ENCODE peak calls at places on chromosome 1, in ten cellular contexts. One of them, this sample, is unnamed.

GRCh38 chr1:175735144-175735543 is 8.3 kb downstream of the TNR start:
- DNase-seq in adrenal gland: no peak
- DNase-seq in AG09309: no peak
- DNase-seq in AG09319: no peak
- DNase-seq in omental fat pad: no peak
- DNase-seq in PC-9: no peak
- DNase-seq in cardiac muscle cell: no peak
- DNase-seq in HFFc6: no peak
- DNase-seq in RWPE1: no peak
- DNase-seq in foreskin fibroblast: no peak
- DNase-seq in this sample: no peak

GRCh38 chr1:220895412-220895946 is 16.2 kb downstream of the HLX start:
- DNase-seq in foreskin fibroblast: no peak
- DNase-seq in RWPE1: no peak
- DNase-seq in omental fat pad: no peak
- DNase-seq in adrenal gland: no peak
- DNase-seq in PC-9: no peak
- DNase-seq in HFFc6: no peak
- DNase-seq in AG09309: no peak
- DNase-seq in AG09319: no peak
- DNase-seq in cardiac muscle cell: no peak
- DNase-seq in this sample: no peak

GRCh38 chr1:221263831-221264767 is 384.9 kb downstream of the HLX start:
- DNase-seq in adrenal gland: peak; percentile 84
- DNase-seq in AG09309: peak; percentile 79
- DNase-seq in HFFc6: peak; percentile 93
- DNase-seq in foreskin fibroblast: peak; percentile 84
- DNase-seq in cardiac muscle cell: peak; percentile 69
- DNase-seq in omental fat pad: no peak
- DNase-seq in RWPE1: peak; percentile 25
- DNase-seq in PC-9: peak; percentile 36
- DNase-seq in AG09319: peak; percentile 80
- DNase-seq in this sample: no peak

GRCh38 chr1:23651069-23651808 is 40.4 kb upstream of the RPL11 start:
- DNase-seq in AG09319: no peak
- DNase-seq in AG09309: no peak
- DNase-seq in adrenal gland: peak; percentile 94
- DNase-seq in RWPE1: peak; percentile 80
- DNase-seq in omental fat pad: no peak
- DNase-seq in cardiac muscle cell: no peak
- DNase-seq in PC-9: no peak
- DNase-seq in foreskin fibroblast: no peak
- DNase-seq in HFFc6: peak; percentile 57
- DNase-seq in this sample: no peak

GRCh38 chr1:26618561-26618960 is 77.3 kb upstream of the ARID1A start:
- DNase-seq in foreskin fibroblast: no peak
- DNase-seq in AG09309: no peak
- DNase-seq in RWPE1: no peak
- DNase-seq in adrenal gland: no peak
- DNase-seq in HFFc6: no peak
- DNase-seq in cardiac muscle cell: no peak
- DNase-seq in PC-9: no peak
- DNase-seq in AG09319: no peak
- DNase-seq in omental fat pad: no peak
- DNase-seq in this sample: no peak

GRCh38 chr1:30449428-30450147 is 273.8 kb downstream of the MATN1 start:
- DNase-seq in RWPE1: no peak
- DNase-seq in PC-9: no peak
- DNase-seq in foreskin fibroblast: no peak
- DNase-seq in AG09309: no peak
- DNase-seq in AG09319: no peak
- DNase-seq in cardiac muscle cell: no peak
- DNase-seq in adrenal gland: peak; percentile 15
- DNase-seq in omental fat pad: no peak
- DNase-seq in HFFc6: no peak
- DNase-seq in this sample: peak; percentile 13

GRCh38 chr1:204623894-204624361 is 61.6 kb downstream of the LRRN2 start:
- DNase-seq in foreskin fibroblast: no peak
- DNase-seq in omental fat pad: no peak
- DNase-seq in adrenal gland: peak; percentile 58
- DNase-seq in HFFc6: no peak
- DNase-seq in cardiac muscle cell: peak; percentile 32
- DNase-seq in PC-9: no peak
- DNase-seq in AG09309: no peak
- DNase-seq in RWPE1: no peak
- DNase-seq in AG09319: no peak
- DNase-seq in this sample: no peak

GRCh38 chr1:222251813-222252212 is 296.1 kb downstream of the HHIPL2 start:
- DNase-seq in PC-9: no peak
- DNase-seq in adrenal gland: no peak
- DNase-seq in AG09309: no peak
- DNase-seq in AG09319: no peak
- DNase-seq in HFFc6: no peak
- DNase-seq in RWPE1: no peak
- DNase-seq in cardiac muscle cell: no peak
- DNase-seq in omental fat pad: no peak
- DNase-seq in foreskin fibroblast: no peak
- DNase-seq in this sample: no peak

GRCh38 chr1:200323856-200324400 is 85.9 kb downstream of the ZNF281 start:
- DNase-seq in RWPE1: peak; percentile 34
- DNase-seq in PC-9: no peak
- DNase-seq in HFFc6: peak; percentile 48
- DNase-seq in foreskin fibroblast: peak; percentile 76
- DNase-seq in omental fat pad: no peak
- DNase-seq in cardiac muscle cell: no peak
- DNase-seq in adrenal gland: no peak
- DNase-seq in AG09309: peak; percentile 50
- DNase-seq in AG09319: no peak
- DNase-seq in this sample: no peak

GRCh38 chr1:151828931-151829330 is 2.7 kb downstream of the RORC start:
- DNase-seq in AG09319: no peak
- DNase-seq in omental fat pad: no peak
- DNase-seq in adrenal gland: peak; percentile 90
- DNase-seq in PC-9: no peak
- DNase-seq in cardiac muscle cell: peak; percentile 71
- DNase-seq in RWPE1: peak; percentile 49
- DNase-seq in foreskin fibroblast: no peak
- DNase-seq in AG09309: no peak
- DNase-seq in HFFc6: no peak
- DNase-seq in this sample: peak; percentile 55

GRCh38 chr1:165168466-165168865 is 188.0 kb downstream of the LMX1A start:
- DNase-seq in cardiac muscle cell: no peak
- DNase-seq in HFFc6: no peak
- DNase-seq in foreskin fibroblast: no peak
- DNase-seq in AG09309: no peak
- DNase-seq in RWPE1: no peak
- DNase-seq in adrenal gland: no peak
- DNase-seq in omental fat pad: no peak
- DNase-seq in AG09319: no peak
- DNase-seq in PC-9: no peak
- DNase-seq in this sample: no peak

GRCh38 chr1:35454616-35455015 is 102.6 kb downstream of the KIAA0319L start:
- DNase-seq in omental fat pad: no peak
- DNase-seq in foreskin fibroblast: peak; percentile 78
- DNase-seq in cardiac muscle cell: no peak
- DNase-seq in RWPE1: no peak
- DNase-seq in adrenal gland: no peak
- DNase-seq in PC-9: peak; percentile 40
- DNase-seq in HFFc6: peak; percentile 62
- DNase-seq in AG09309: peak; percentile 75
- DNase-seq in AG09319: peak; percentile 44
- DNase-seq in this sample: no peak

GRCh38 chr1:224774378-224774777 is 155.1 kb upstream of the DNAH14 start:
- DNase-seq in RWPE1: no peak
- DNase-seq in AG09319: no peak
- DNase-seq in HFFc6: no peak
- DNase-seq in foreskin fibroblast: no peak
- DNase-seq in adrenal gland: no peak
- DNase-seq in AG09309: no peak
- DNase-seq in omental fat pad: no peak
- DNase-seq in PC-9: no peak
- DNase-seq in cardiac muscle cell: no peak
- DNase-seq in this sample: no peak
- TF ChIP-seq CTCF in RWPE1: no peak
- TF ChIP-seq CTCF in AG09319: no peak
- TF ChIP-seq CTCF in HFFc6: peak; percentile 48
- TF ChIP-seq CTCF in foreskin fibroblast: peak; percentile 4
- TF ChIP-seq CTCF in adrenal gland: no peak
- TF ChIP-seq CTCF in AG09309: no peak
- TF ChIP-seq CTCF in omental fat pad: no peak
- TF ChIP-seq CTCF in PC-9: peak; percentile 24
- TF ChIP-seq CTCF in cardiac muscle cell: peak; percentile 10
- TF ChIP-seq CTCF in this sample: no peak

GRCh38 chr1:218546314-218546713 is 201.2 kb downstream of the TGFB2 start:
- DNase-seq in adrenal gland: no peak
- DNase-seq in AG09309: no peak
- DNase-seq in foreskin fibroblast: no peak
- DNase-seq in AG09319: no peak
- DNase-seq in PC-9: no peak
- DNase-seq in RWPE1: no peak
- DNase-seq in HFFc6: peak; percentile 23
- DNase-seq in omental fat pad: no peak
- DNase-seq in cardiac muscle cell: no peak
- DNase-seq in this sample: no peak
- TF ChIP-seq CTCF in adrenal gland: no peak
- TF ChIP-seq CTCF in AG09309: peak; percentile 30
- TF ChIP-seq CTCF in foreskin fibroblast: peak; percentile 31
- TF ChIP-seq CTCF in AG09319: peak; percentile 33
- TF ChIP-seq CTCF in PC-9: no peak
- TF ChIP-seq CTCF in RWPE1: no peak
- TF ChIP-seq CTCF in HFFc6: peak; percentile 54
- TF ChIP-seq CTCF in omental fat pad: no peak
- TF ChIP-seq CTCF in cardiac muscle cell: peak; percentile 9
- TF ChIP-seq CTCF in this sample: no peak

GRCh38 chr1:2132222-2133038 is 62.1 kb downstream of the FAAP20 start:
- DNase-seq in foreskin fibroblast: peak; percentile 71
- DNase-seq in omental fat pad: no peak
- DNase-seq in AG09309: no peak
- DNase-seq in RWPE1: peak; percentile 68
- DNase-seq in cardiac muscle cell: peak; percentile 64
- DNase-seq in AG09319: no peak
- DNase-seq in HFFc6: peak; percentile 80
- DNase-seq in PC-9: peak; percentile 67
- DNase-seq in adrenal gland: peak; percentile 72
- DNase-seq in this sample: no peak
- TF ChIP-seq CTCF in foreskin fibroblast: peak; percentile 74
- TF ChIP-seq CTCF in omental fat pad: no peak
- TF ChIP-seq CTCF in AG09309: peak; percentile 74
- TF ChIP-seq CTCF in RWPE1: no peak
- TF ChIP-seq CTCF in cardiac muscle cell: peak; percentile 60
- TF ChIP-seq CTCF in AG09319: peak; percentile 72
- TF ChIP-seq CTCF in HFFc6: peak; percentile 72
- TF ChIP-seq CTCF in PC-9: peak; percentile 58
- TF ChIP-seq CTCF in adrenal gland: peak; percentile 21
- TF ChIP-seq CTCF in this sample: no peak

DNA sequence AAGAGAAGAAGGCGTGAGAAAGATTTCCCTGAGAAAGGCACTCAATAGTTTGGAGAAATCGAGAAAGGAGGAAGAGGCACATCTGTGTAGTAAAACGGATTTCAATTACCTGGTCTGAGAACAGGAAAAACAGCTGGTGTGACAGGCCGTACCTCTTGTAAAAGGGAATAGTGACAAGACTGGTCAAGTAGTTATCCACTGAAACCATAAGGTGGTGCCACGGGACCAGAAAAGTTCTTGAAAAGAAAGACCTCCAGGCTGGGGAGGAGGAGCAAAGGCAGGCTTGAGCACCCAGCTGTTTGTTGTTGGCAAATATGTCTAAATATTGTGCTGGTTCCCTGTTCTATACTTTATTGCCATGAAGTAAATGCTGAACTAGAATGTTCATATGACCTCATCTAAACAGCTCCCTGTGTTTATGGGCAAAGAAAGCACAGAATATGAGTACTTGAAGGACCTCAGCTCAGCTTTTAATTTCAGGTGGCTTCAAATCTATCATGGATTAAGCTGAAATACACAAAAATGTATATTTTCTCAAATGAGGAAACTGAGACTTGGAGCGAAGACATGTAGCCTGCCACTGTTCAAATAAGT is 4.0 kb downstream of the HAO2 start:
- DNase-seq in HFFc6: peak; percentile 35
- DNase-seq in cardiac muscle cell: peak; percentile 59
- DNase-seq in foreskin fibroblast: no peak
- DNase-seq in adrenal gland: peak; percentile 85
- DNase-seq in omental fat pad: no peak
- DNase-seq in AG09319: no peak
- DNase-seq in PC-9: peak; percentile 69
- DNase-seq in RWPE1: peak; percentile 46
- DNase-seq in AG09309: no peak
- DNase-seq in this sample: no peak
- TF ChIP-seq CTCF in HFFc6: peak; percentile 42
- TF ChIP-seq CTCF in cardiac muscle cell: peak; percentile 34
- TF ChIP-seq CTCF in foreskin fibroblast: no peak
- TF ChIP-seq CTCF in adrenal gland: peak; percentile 52
- TF ChIP-seq CTCF in omental fat pad: no peak
- TF ChIP-seq CTCF in AG09319: no peak
- TF ChIP-seq CTCF in PC-9: peak; percentile 54
- TF ChIP-seq CTCF in RWPE1: no peak
- TF ChIP-seq CTCF in AG09309: no peak
- TF ChIP-seq CTCF in this sample: no peak

DNA sequence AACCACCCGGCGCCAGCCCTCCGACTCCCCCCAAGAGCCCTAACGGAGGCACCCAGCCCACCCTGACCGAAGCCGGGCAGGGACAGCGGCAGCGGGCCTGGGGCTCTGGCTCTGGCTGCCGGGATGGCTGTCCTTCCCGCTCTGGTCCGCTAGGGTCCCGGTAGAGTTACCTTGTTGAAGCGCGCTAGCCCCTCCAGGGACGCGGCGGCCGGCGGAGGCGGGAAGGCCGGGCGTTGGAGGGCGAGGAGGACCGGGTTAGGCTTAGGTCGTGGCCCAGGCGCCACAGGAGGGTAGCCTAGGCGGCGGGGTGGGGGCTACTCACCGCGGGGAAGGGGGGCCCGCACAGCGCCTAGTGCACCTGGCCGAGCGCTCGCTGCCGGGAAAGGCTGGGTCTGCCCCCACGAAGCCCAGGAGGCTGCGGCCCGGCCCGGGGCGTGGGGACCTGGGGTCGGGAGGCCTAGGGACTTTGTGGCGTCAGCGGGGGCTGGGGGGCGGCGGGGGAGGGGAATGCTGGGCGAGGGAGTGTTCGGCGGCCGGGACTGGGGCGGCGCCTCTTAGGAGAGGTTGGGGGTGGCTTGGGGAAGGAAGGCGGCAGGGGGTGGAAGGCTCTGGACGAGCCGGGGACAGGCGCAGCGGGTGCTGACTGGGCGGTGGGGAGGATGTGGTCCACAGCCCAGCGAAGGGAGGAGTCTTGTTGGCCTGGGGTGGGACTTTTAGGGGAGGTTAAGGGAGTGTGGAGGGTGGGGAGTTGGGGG is at the start of gene TRIM17:
- DNase-seq in PC-9: no peak
- DNase-seq in AG09319: no peak
- DNase-seq in RWPE1: no peak
- DNase-seq in HFFc6: no peak
- DNase-seq in cardiac muscle cell: peak; percentile 82
- DNase-seq in adrenal gland: no peak
- DNase-seq in AG09309: no peak
- DNase-seq in omental fat pad: no peak
- DNase-seq in foreskin fibroblast: no peak
- DNase-seq in this sample: peak; percentile 71
- TF ChIP-seq CTCF in PC-9: peak; percentile 63
- TF ChIP-seq CTCF in AG09319: peak; percentile 26
- TF ChIP-seq CTCF in RWPE1: peak; percentile 19
- TF ChIP-seq CTCF in HFFc6: no peak
- TF ChIP-seq CTCF in cardiac muscle cell: peak; percentile 40
- TF ChIP-seq CTCF in adrenal gland: no peak
- TF ChIP-seq CTCF in AG09309: peak; percentile 28
- TF ChIP-seq CTCF in omental fat pad: no peak
- TF ChIP-seq CTCF in foreskin fibroblast: peak; percentile 8
- TF ChIP-seq CTCF in this sample: peak; percentile 76